ENCODE peak calls at places on chromosomes 6 and 20, in five cellular contexts. One of them, this sample, is unnamed.
A peak's percentile ranks its signal among the peaks of the same experiment; 100 is the strongest.

GRCh38 chr6:113971786-113972185 is 838 bp upstream of the HDAC2 start:
- DNase-seq in AG09309: no peak
- DNase-seq in heart left ventricle: no peak
- DNase-seq in cardiac muscle cell: peak; percentile 4
- DNase-seq in HFF-Myc: no peak
- DNase-seq in this sample: no peak

GRCh38 chr6:44022671-44023352 is 104.4 kb downstream of the MRPL14 start:
- DNase-seq in AG09309: no peak
- DNase-seq in heart left ventricle: no peak
- DNase-seq in cardiac muscle cell: no peak
- DNase-seq in HFF-Myc: no peak
- DNase-seq in this sample: no peak

GRCh38 chr6:77038801-77039200 is 424.5 kb downstream of the HTR1B start:
- DNase-seq in AG09309: no peak
- DNase-seq in heart left ventricle: no peak
- DNase-seq in cardiac muscle cell: no peak
- DNase-seq in HFF-Myc: no peak
- DNase-seq in this sample: no peak

GRCh38 chr6:12836009-12836408 is 119.4 kb downstream of the PHACTR1 start:
- DNase-seq in AG09309: no peak
- DNase-seq in heart left ventricle: no peak
- DNase-seq in cardiac muscle cell: no peak
- DNase-seq in HFF-Myc: no peak
- DNase-seq in this sample: no peak

GRCh38 chr20:8633366-8633765 is 435.5 kb upstream of the PLCB4 start:
- DNase-seq in AG09309: peak; percentile 2
- DNase-seq in heart left ventricle: no peak
- DNase-seq in cardiac muscle cell: no peak
- DNase-seq in HFF-Myc: no peak
- DNase-seq in this sample: no peak

GRCh38 chr20:3900187-3900604 is 11.0 kb downstream of the PANK2 start:
- DNase-seq in AG09309: no peak
- DNase-seq in heart left ventricle: no peak
- DNase-seq in cardiac muscle cell: no peak
- DNase-seq in HFF-Myc: no peak
- DNase-seq in this sample: no peak

GRCh38 chr6:13369591-13369990 is 41.3 kb upstream of the TBC1D7 start:
- DNase-seq in AG09309: no peak
- DNase-seq in heart left ventricle: no peak
- DNase-seq in cardiac muscle cell: no peak
- DNase-seq in HFF-Myc: no peak
- DNase-seq in this sample: no peak

GRCh38 chr6:14881399-14881798 is 364.5 kb upstream of the JARID2 start:
- DNase-seq in AG09309: peak; percentile 46
- DNase-seq in heart left ventricle: no peak
- DNase-seq in cardiac muscle cell: no peak
- DNase-seq in HFF-Myc: peak; percentile 61
- DNase-seq in this sample: peak; percentile 48

GRCh38 chr6:14882394-14883073 is 363.3 kb upstream of the JARID2 start:
- DNase-seq in AG09309: no peak
- DNase-seq in heart left ventricle: no peak
- DNase-seq in cardiac muscle cell: no peak
- DNase-seq in HFF-Myc: no peak
- DNase-seq in this sample: no peak

GRCh38 chr20:3651204-3651970 is 11.8 kb downstream of the GFRA4 start:
- DNase-seq in AG09309: no peak
- DNase-seq in heart left ventricle: no peak
- DNase-seq in cardiac muscle cell: no peak
- DNase-seq in HFF-Myc: no peak
- DNase-seq in this sample: no peak

GRCh38 chr6:10957414-10957886 is 70.6 kb downstream of the SYCP2L start:
- DNase-seq in AG09309: no peak
- DNase-seq in heart left ventricle: no peak
- DNase-seq in cardiac muscle cell: no peak
- DNase-seq in HFF-Myc: no peak
- DNase-seq in this sample: no peak

GRCh38 chr6:114735118-114735730 is 392.4 kb upstream of the HS3ST5 start:
- DNase-seq in AG09309: no peak
- DNase-seq in heart left ventricle: no peak
- DNase-seq in cardiac muscle cell: no peak
- DNase-seq in HFF-Myc: no peak
- DNase-seq in this sample: no peak

GRCh38 chr20:24208652-24209051 is 220.1 kb upstream of the GGTLC1 start:
- DNase-seq in AG09309: no peak
- DNase-seq in heart left ventricle: no peak
- DNase-seq in cardiac muscle cell: peak; percentile 34
- DNase-seq in HFF-Myc: no peak
- DNase-seq in this sample: no peak

GRCh38 chr6:2546941-2547716 is 203.6 kb downstream of the MYLK4 start:
- DNase-seq in AG09309: no peak
- DNase-seq in heart left ventricle: no peak
- DNase-seq in cardiac muscle cell: no peak
- DNase-seq in HFF-Myc: no peak
- DNase-seq in this sample: no peak

GRCh38 chr6:14396826-14397517 is 279.4 kb downstream of the CD83 start:
- DNase-seq in AG09309: no peak
- DNase-seq in heart left ventricle: no peak
- DNase-seq in cardiac muscle cell: peak; percentile 47
- DNase-seq in HFF-Myc: peak; percentile 10
- DNase-seq in this sample: no peak

GRCh38 chr6:87277123-87277522 is 45.3 kb upstream of the SMIM8 start:
- DNase-seq in AG09309: no peak
- DNase-seq in heart left ventricle: no peak
- DNase-seq in cardiac muscle cell: peak; percentile 10
- DNase-seq in HFF-Myc: no peak
- DNase-seq in this sample: no peak

GRCh38 chr6:37485259-37485658 is 14.4 kb downstream of the CCDC167 start:
- DNase-seq in AG09309: no peak
- DNase-seq in heart left ventricle: no peak
- DNase-seq in cardiac muscle cell: peak; percentile 20
- DNase-seq in HFF-Myc: no peak
- DNase-seq in this sample: no peak

GRCh38 chr6:153965996-153966395 is 73.0 kb upstream of the OPRM1 start:
- DNase-seq in AG09309: no peak
- DNase-seq in heart left ventricle: no peak
- DNase-seq in cardiac muscle cell: no peak
- DNase-seq in HFF-Myc: no peak
- DNase-seq in this sample: peak; percentile 74

GRCh38 chr6:10390495-10391298 is 24.2 kb downstream of the TFAP2A start:
- DNase-seq in AG09309: no peak
- DNase-seq in heart left ventricle: no peak
- DNase-seq in cardiac muscle cell: no peak
- DNase-seq in HFF-Myc: no peak
- DNase-seq in this sample: no peak

GRCh38 chr20:36547186-36548005 is 6.1 kb downstream of the MYL9 start:
- DNase-seq in AG09309: no peak
- DNase-seq in heart left ventricle: no peak
- DNase-seq in cardiac muscle cell: no peak
- DNase-seq in HFF-Myc: no peak
- DNase-seq in this sample: no peak

GRCh38 chr6:128492386-128492785 is 28.0 kb downstream of the PTPRK start:
- DNase-seq in AG09309: no peak
- DNase-seq in heart left ventricle: no peak
- DNase-seq in cardiac muscle cell: no peak
- DNase-seq in HFF-Myc: no peak
- DNase-seq in this sample: peak; percentile 40

GRCh38 chr20:57507477-57507876 is 17.5 kb downstream of the CTCFL start:
- DNase-seq in AG09309: no peak
- DNase-seq in heart left ventricle: no peak
- DNase-seq in cardiac muscle cell: no peak
- DNase-seq in HFF-Myc: no peak
- DNase-seq in this sample: no peak

GRCh38 chr20:17615645-17616479 is 46.0 kb downstream of the DSTN start:
- DNase-seq in AG09309: no peak
- DNase-seq in heart left ventricle: peak; percentile 62
- DNase-seq in cardiac muscle cell: no peak
- DNase-seq in HFF-Myc: no peak
- DNase-seq in this sample: no peak

GRCh38 chr6:130670142-130670541 is 157.1 kb upstream of the SMLR1 start:
- DNase-seq in AG09309: no peak
- DNase-seq in heart left ventricle: no peak
- DNase-seq in cardiac muscle cell: no peak
- DNase-seq in HFF-Myc: no peak
- DNase-seq in this sample: no peak

GRCh38 chr20:44702776-44703175 is 12.4 kb upstream of the CCN5 start:
- DNase-seq in AG09309: peak; percentile 81
- DNase-seq in heart left ventricle: peak; percentile 90
- DNase-seq in cardiac muscle cell: no peak
- DNase-seq in HFF-Myc: peak; percentile 63
- DNase-seq in this sample: peak; percentile 94

GRCh38 chr20:9531581-9531980 is 17.2 kb downstream of the LAMP5 start:
- DNase-seq in AG09309: no peak
- DNase-seq in heart left ventricle: no peak
- DNase-seq in cardiac muscle cell: no peak
- DNase-seq in HFF-Myc: no peak
- DNase-seq in this sample: no peak

GRCh38 chr6:130624046-130624445 is 203.2 kb upstream of the SMLR1 start:
- DNase-seq in AG09309: no peak
- DNase-seq in heart left ventricle: no peak
- DNase-seq in cardiac muscle cell: no peak
- DNase-seq in HFF-Myc: no peak
- DNase-seq in this sample: no peak

GRCh38 chr6:161242779-161243693 is 30.8 kb downstream of the AGPAT4 start:
- DNase-seq in AG09309: peak; percentile 86
- DNase-seq in heart left ventricle: no peak
- DNase-seq in cardiac muscle cell: no peak
- DNase-seq in HFF-Myc: no peak
- DNase-seq in this sample: peak; percentile 69

GRCh38 chr6:26175428-26176181 is 88.4 kb downstream of the HFE start:
- DNase-seq in AG09309: no peak
- DNase-seq in heart left ventricle: no peak
- DNase-seq in cardiac muscle cell: peak; percentile 39
- DNase-seq in HFF-Myc: peak; percentile 58
- DNase-seq in this sample: no peak

GRCh38 chr20:24608926-24609667 is 139.7 kb downstream of the SYNDIG1 start:
- DNase-seq in AG09309: peak; percentile 46
- DNase-seq in heart left ventricle: no peak
- DNase-seq in cardiac muscle cell: no peak
- DNase-seq in HFF-Myc: no peak
- DNase-seq in this sample: no peak

GRCh38 chr6:66605011-66605410 is 898.0 kb upstream of the EYS start:
- DNase-seq in AG09309: no peak
- DNase-seq in heart left ventricle: no peak
- DNase-seq in cardiac muscle cell: no peak
- DNase-seq in HFF-Myc: no peak
- DNase-seq in this sample: no peak

GRCh38 chr6:45378324-45378926 is 691 bp upstream of the SUPT3H start:
- DNase-seq in AG09309: no peak
- DNase-seq in heart left ventricle: no peak
- DNase-seq in cardiac muscle cell: peak; percentile 39
- DNase-seq in HFF-Myc: no peak
- DNase-seq in this sample: no peak

GRCh38 chr6:167849846-167850459 is 23.2 kb downstream of the AFDN start:
- DNase-seq in AG09309: no peak
- DNase-seq in heart left ventricle: no peak
- DNase-seq in cardiac muscle cell: peak; percentile 53
- DNase-seq in HFF-Myc: no peak
- DNase-seq in this sample: no peak

GRCh38 chr6:1423578-1423977 is 34.2 kb downstream of the FOXF2 start:
- DNase-seq in AG09309: no peak
- DNase-seq in heart left ventricle: no peak
- DNase-seq in cardiac muscle cell: no peak
- DNase-seq in HFF-Myc: no peak
- DNase-seq in this sample: no peak

GRCh38 chr6:158708239-158708638 is 58.4 kb downstream of the SYTL3 start:
- DNase-seq in AG09309: no peak
- DNase-seq in heart left ventricle: peak; percentile 72
- DNase-seq in cardiac muscle cell: peak; percentile 56
- DNase-seq in HFF-Myc: no peak
- DNase-seq in this sample: peak; percentile 74

GRCh38 chr6:125558451-125558850 is 191.0 kb upstream of the HEY2 start:
- DNase-seq in AG09309: no peak
- DNase-seq in heart left ventricle: no peak
- DNase-seq in cardiac muscle cell: peak; percentile 63
- DNase-seq in HFF-Myc: no peak
- DNase-seq in this sample: no peak

GRCh38 chr20:64133951-64134407 is 26.6 kb upstream of the NPBWR2 start:
- DNase-seq in AG09309: no peak
- DNase-seq in heart left ventricle: peak; percentile 24
- DNase-seq in cardiac muscle cell: no peak
- DNase-seq in HFF-Myc: no peak
- DNase-seq in this sample: no peak
- TF ChIP-seq CTCF in AG09309: peak; percentile 37
- TF ChIP-seq CTCF in heart left ventricle: no peak
- TF ChIP-seq CTCF in cardiac muscle cell: peak; percentile 2
- TF ChIP-seq CTCF in HFF-Myc: no peak
- TF ChIP-seq CTCF in this sample: no peak

DNA sequence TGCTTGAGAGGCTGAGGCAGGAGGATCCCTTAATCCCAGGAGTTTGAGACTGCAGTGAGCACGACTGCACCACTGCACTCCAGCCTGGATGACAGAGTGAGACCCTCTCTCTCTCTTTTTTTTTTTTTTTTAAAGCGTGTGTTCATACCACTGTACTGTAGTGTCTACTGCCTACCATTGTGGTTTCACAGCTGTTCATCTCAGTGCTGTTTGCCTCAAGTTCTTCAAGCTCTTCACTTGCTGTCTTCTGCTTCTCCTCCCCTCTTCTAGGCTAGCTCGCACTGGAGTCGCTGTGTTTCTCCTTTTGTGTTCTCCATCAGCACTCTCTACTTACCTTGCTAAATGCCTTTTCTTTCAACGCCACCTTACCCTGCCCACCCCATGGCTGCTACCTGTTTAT is 7.4 kb downstream of the FOXO3 start:
- DNase-seq in AG09309: no peak
- DNase-seq in heart left ventricle: no peak
- DNase-seq in cardiac muscle cell: no peak
- DNase-seq in HFF-Myc: no peak
- DNase-seq in this sample: no peak
- H3K4me3 ChIP-seq in AG09309: no peak overlapping the region
- H3K4me3 ChIP-seq in heart left ventricle: no peak overlapping the region
- H3K4me3 ChIP-seq in cardiac muscle cell: no peak overlapping the region
- H3K4me3 ChIP-seq in HFF-Myc: no peak overlapping the region
- H3K4me3 ChIP-seq in this sample: no peak overlapping the region

GRCh38 chr6:145895802-145896201 is 68.4 kb downstream of the SHPRH start:
- DNase-seq in AG09309: no peak
- DNase-seq in heart left ventricle: no peak
- DNase-seq in cardiac muscle cell: no peak
- DNase-seq in HFF-Myc: no peak
- DNase-seq in this sample: no peak
- TF ChIP-seq CTCF in AG09309: peak; percentile 28
- TF ChIP-seq CTCF in heart left ventricle: no peak
- TF ChIP-seq CTCF in cardiac muscle cell: peak; percentile 44
- TF ChIP-seq CTCF in HFF-Myc: no peak
- TF ChIP-seq CTCF in this sample: peak; percentile 30

DNA sequence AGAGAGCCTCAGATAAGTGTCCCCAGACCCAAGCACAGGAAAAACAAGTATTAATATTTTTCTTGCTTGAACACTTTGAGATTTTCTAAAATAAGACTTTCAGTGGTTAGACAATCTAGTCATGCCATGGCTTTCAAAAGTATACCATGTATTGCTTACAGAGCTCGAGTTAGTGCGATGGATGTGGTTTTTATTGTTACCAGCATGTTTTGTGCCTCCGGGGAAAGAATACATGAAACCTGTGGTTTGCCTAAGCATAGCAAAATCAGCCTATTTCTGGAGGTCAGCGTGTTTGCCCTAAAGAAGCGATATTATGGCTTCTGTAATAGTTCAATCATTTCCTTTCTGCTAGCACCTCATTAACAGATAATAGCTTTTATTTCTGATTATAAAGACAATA is 21.6 kb downstream of the RIN2 start:
- DNase-seq in AG09309: no peak
- DNase-seq in heart left ventricle: no peak
- DNase-seq in cardiac muscle cell: no peak
- DNase-seq in HFF-Myc: no peak
- DNase-seq in this sample: no peak
- H3K4me3 ChIP-seq in AG09309: no peak overlapping the region
- H3K4me3 ChIP-seq in heart left ventricle: no peak overlapping the region
- H3K4me3 ChIP-seq in cardiac muscle cell: no peak overlapping the region
- H3K4me3 ChIP-seq in HFF-Myc: no peak overlapping the region
- H3K4me3 ChIP-seq in this sample: no peak overlapping the region